ENCODE peak calls at places on chromosomes 7 and 10, in four cellular contexts. X, H, G and F are unnamed samples.

GRCh38 chr7:22724861-22725260 is 2.1 kb upstream of the IL6 start:
- DNase-seq in X (no peak), H (no peak), G (no peak), F (peak; percentile 30)

GRCh38 chr10:103333934-103334520 is 16.9 kb downstream of the PCGF6 start:
- DNase-seq in X (no peak), H (no peak), G (peak; percentile 35), F (no peak)

GRCh38 chr7:54037873-54038272 is 504.3 kb upstream of the VSTM2A start:
- DNase-seq in X (no peak), H (no peak), G (no peak), F (no peak)

GRCh38 chr10:70192325-70192966 is 22.1 kb upstream of the SAR1A start:
- DNase-seq in X (no peak), H (no peak), G (peak; percentile 95), F (no peak)

GRCh38 chr7:4239991-4240812 is 441.9 kb upstream of the FOXK1 start:
- DNase-seq in X (no peak), H (no peak), G (no peak), F (no peak)

GRCh38 chr7:114806590-114807167 is 115.2 kb upstream of the MDFIC start:
- DNase-seq in X (no peak), H (no peak), G (no peak), F (no peak)

GRCh38 chr10:60753152-60753551 is 25.1 kb upstream of the CDK1 start:
- DNase-seq in X (no peak), H (no peak), G (no peak), F (no peak)

GRCh38 chr7:112437038-112437437 is 13.2 kb upstream of the IFRD1 start:
- DNase-seq in X (no peak), H (no peak), G (peak; percentile 55), F (no peak)

GRCh38 chr10:71747808-71748523 is 25.4 kb downstream of the VSIR start:
- DNase-seq in X (peak; percentile 60), H (peak; percentile 32), G (no peak), F (no peak)

GRCh38 chr7:149013876-149014275 is 14.4 kb downstream of the PDIA4 start:
- DNase-seq in X (no peak), H (no peak), G (no peak), F (no peak)
- H3K36me3 ChIP-seq in X (peaks cover 86% of the 10 kb centered on the region), H (peaks cover 100% of the 10 kb centered on the region), G (peaks cover 38% of the 10 kb centered on the region), F (no peaks in the 10 kb centered on the region)

GRCh38 chr7:6486438-6487183 is 38.9 kb upstream of the DAGLB start:
- DNase-seq in X (no peak), H (no peak), G (no peak), F (no peak)

GRCh38 chr7:6487184-6487545 is 39.4 kb upstream of the DAGLB start:
- DNase-seq in X (no peak), H (no peak), G (no peak), F (no peak)

GRCh38 chr7:6494365-6494764 is 46.6 kb upstream of the DAGLB start:
- DNase-seq in X (no peak), H (no peak), G (no peak), F (no peak)

GRCh38 chr7:6489612-6490011 is 41.9 kb upstream of the DAGLB start:
- DNase-seq in X (no peak), H (no peak), G (no peak), F (no peak)
- TF ChIP-seq CTCF in X (no peak), H (no peak), G (no peak), F (no peak)

DNA sequence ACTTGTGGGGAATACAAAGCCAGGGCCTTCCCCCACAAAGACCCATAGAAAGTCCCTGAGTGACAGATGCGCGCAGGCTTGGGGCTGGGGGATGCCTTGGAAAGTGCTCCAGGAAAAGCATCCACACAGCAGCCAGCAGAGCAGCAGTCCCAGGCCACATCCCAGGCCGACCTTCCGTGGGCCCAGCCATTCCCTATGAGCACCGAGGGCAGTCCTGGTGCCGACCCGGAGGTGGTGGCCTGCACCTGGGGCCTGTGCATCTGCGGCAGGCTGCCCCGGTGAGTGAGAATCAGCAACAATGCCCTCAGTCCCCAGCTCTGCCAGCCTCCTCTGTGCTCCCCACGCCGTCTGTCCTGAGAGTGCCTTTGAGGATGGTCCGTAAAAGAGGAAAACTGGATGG is 26.4 kb downstream of the ASB13 start:
- DNase-seq in X (no peak), H (no peak), G (no peak), F (no peak)
- H3K36me3 ChIP-seq in X (peaks cover 61% of the 10 kb centered on the region), H (peaks cover 56% of the 10 kb centered on the region), G (peaks cover 14% of the 10 kb centered on the region), F (peaks cover 10% of the 10 kb centered on the region)

DNA sequence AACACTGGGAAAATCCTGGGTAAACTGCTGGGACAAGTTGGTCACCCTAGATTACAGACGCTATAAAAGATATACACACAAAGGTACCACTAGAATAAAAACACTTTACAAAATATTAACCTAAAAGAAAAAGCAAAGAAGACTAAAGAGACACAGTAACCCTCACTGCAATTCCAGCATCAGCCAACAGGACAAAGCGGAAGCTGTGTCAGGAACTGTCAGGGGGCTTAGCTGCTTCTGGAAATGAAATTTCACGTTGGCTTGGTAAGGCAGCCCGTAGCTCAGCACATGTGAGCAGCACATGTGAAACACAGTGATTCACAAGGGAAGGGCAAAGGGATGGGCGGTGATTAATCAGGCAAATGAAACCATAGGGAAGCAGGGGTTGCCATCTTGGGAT is 195.3 kb downstream of the MGMT start:
- DNase-seq in X (no peak), H (no peak), G (no peak), F (no peak)
- TF ChIP-seq CTCF in X (no peak), H (no peak), G (no peak), F (no peak)

GRCh38 chr7:138579671-138580070 is 119.6 kb downstream of the TRIM24 start:
- DNase-seq in X (no peak), H (no peak), G (no peak), F (no peak)

GRCh38 chr7:138584696-138585095 is 116.5 kb downstream of the SVOPL start:
- DNase-seq in X (no peak), H (no peak), G (no peak), F (no peak)

GRCh38 chr7:138579136-138579535 is 119.1 kb downstream of the TRIM24 start:
- DNase-seq in X (no peak), H (no peak), G (no peak), F (no peak)

GRCh38 chr7:138584283-138584682 is 116.9 kb downstream of the SVOPL start:
- DNase-seq in X (no peak), H (no peak), G (no peak), F (no peak)

GRCh38 chr7:138581065-138581464 is 120.1 kb downstream of the SVOPL start:
- DNase-seq in X (no peak), H (no peak), G (no peak), F (no peak)
- H3K36me3 ChIP-seq in X (peaks cover 95% of the 10 kb centered on the region), H (peaks cover 100% of the 10 kb centered on the region), G (peaks cover 4% of the 10 kb centered on the region), F (peaks cover 8% of the 10 kb centered on the region)

GRCh38 chr10:79374312-79375191 is 27.3 kb downstream of the PPIF start:
- DNase-seq in X (peak; percentile 90), H (no peak), G (peak; percentile 58), F (peak; percentile 73)
- TF ChIP-seq CTCF in X (peak; percentile 99), H (peak; percentile 97), G (peak; percentile 94), F (peak; percentile 90)

GRCh38 chr10:97754726-97755125 is 17.1 kb downstream of the SFRP5 start:
- DNase-seq in X (no peak), H (no peak), G (no peak), F (no peak)
- H3K36me3 ChIP-seq in X (peaks cover 95% of the 10 kb centered on the region), H (peaks cover 97% of the 10 kb centered on the region), G (peaks cover 43% of the 10 kb centered on the region), F (no peaks in the 10 kb centered on the region)

GRCh38 chr10:124351481-124352220 is 67.1 kb downstream of the OAT start:
- DNase-seq in X (peak; percentile 45), H (no peak), G (no peak), F (no peak)
- TF ChIP-seq CTCF in X (no peak), H (no peak), G (no peak), F (no peak)